ENCODE peak calls at places on chromosomes 5 and 9, in seven cellular contexts. O is upper lobe of left lung; V is lower lobe of right lung; P is CD8-positive, alpha-beta T cell; D is Peyer's patch; Q is sigmoid colon; X is K562. B is an unnamed sample. For H3K4me1, the result is how much of the 10 kb centered on the place peaks cover.

GRCh38 chr5:126122942-126123341 is 300.3 kb upstream of the GRAMD2B start:
- DNase-seq in X (no peak), P (no peak), Q (no peak), D (no peak), O (no peak), V (no peak), B (no peak)

GRCh38 chr5:116559673-116560164 is 14.9 kb downstream of the SEMA6A start:
- DNase-seq in P (no peak), X (no peak), O (no peak), D (no peak), Q (no peak), V (no peak), B (no peak)

GRCh38 chr5:135135530-135136201 is 101.6 kb upstream of the PITX1 start:
- DNase-seq in O (peak), D (no peak), X (peak), Q (peak), V (peak), P (no peak), B (no peak)

GRCh38 chr9:86557918-86558317 is 203.7 kb upstream of the TUT7 start:
- DNase-seq in D (no peak), P (no peak), O (no peak), Q (no peak), V (no peak), X (no peak), B (no peak)

GRCh38 chr5:111935835-111936234 is 178.8 kb upstream of the NREP start:
- DNase-seq in Q (no peak), O (no peak), V (no peak), D (no peak), X (no peak), P (no peak), B (no peak)

GRCh38 chr5:33937017-33937699 is 972 bp downstream of the RXFP3 start:
- DNase-seq in O (no peak), X (no peak), V (no peak), D (no peak), Q (no peak), P (no peak), B (no peak)

GRCh38 chr5:178527458-178528307 is 62.5 kb downstream of the COL23A1 start:
- DNase-seq in P (no peak), O (no peak), Q (no peak), V (no peak), D (no peak), X (no peak), B (no peak)

GRCh38 chr5:179919487-179920060 is 11.9 kb upstream of the TBC1D9B start:
- DNase-seq in D (no peak), Q (no peak), P (no peak), X (no peak), V (no peak), O (no peak), B (no peak)

GRCh38 chr9:34559616-34560546 is 29.6 kb downstream of the CNTFR start:
- DNase-seq in O (no peak), Q (no peak), V (no peak), X (no peak), D (no peak), P (no peak), B (no peak)

GRCh38 chr5:136518814-136519213 is 153.5 kb upstream of the TRPC7 start:
- DNase-seq in D (no peak), Q (no peak), P (no peak), X (no peak), V (no peak), O (no peak), B (no peak)

GRCh38 chr5:131381792-131382191 is 117.9 kb downstream of the CDC42SE2 start:
- DNase-seq in P (no peak), V (no peak), X (no peak), Q (no peak), O (no peak), D (no peak), B (no peak)

GRCh38 chr9:32431940-32432555 is 47.6 kb downstream of the ACO1 start:
- DNase-seq in O (peak), V (no peak), X (peak), D (peak), Q (peak), P (peak), B (peak)

GRCh38 chr5:140965905-140966292 is 377 bp upstream of the PCDHAC2 start:
- DNase-seq in D (no peak), P (no peak), X (no peak), Q (no peak), V (no peak), O (no peak), B (peak)

GRCh38 chr5:138504799-138505198 is 38.2 kb downstream of the ETF1 start:
- DNase-seq in O (no peak), D (no peak), Q (peak), P (no peak), X (no peak), V (no peak), B (no peak)

GRCh38 chr5:141623621-141624020 is 4.8 kb upstream of the DIAPH1 start:
- DNase-seq in P (no peak), V (no peak), O (no peak), Q (no peak), X (no peak), D (no peak), B (no peak)

GRCh38 chr9:38318755-38319495 is 73.6 kb upstream of the ALDH1B1 start:
- DNase-seq in V (no peak), D (no peak), X (no peak), Q (no peak), O (peak), P (no peak), B (no peak)

GRCh38 chr5:32230356-32231099 is 56.4 kb upstream of the GOLPH3 start:
- DNase-seq in P (no peak), Q (no peak), V (no peak), O (no peak), D (no peak), X (no peak), B (no peak)

GRCh38 chr5:141077826-141078225 is 16.6 kb upstream of the PCDHB2 start:
- DNase-seq in V (no peak), O (no peak), P (no peak), X (no peak), D (no peak), Q (no peak), B (no peak)

GRCh38 chr9:98164912-98165311 is 27.5 kb downstream of the CORO2A start:
- DNase-seq in Q (peak), P (no peak), O (no peak), D (no peak), X (no peak), V (no peak), B (no peak)

GRCh38 chr9:15461601-15462000 is 38.9 kb downstream of the SNAPC3 start:
- DNase-seq in Q (no peak), V (no peak), P (no peak), X (no peak), O (no peak), D (no peak), B (no peak)

GRCh38 chr9:36317766-36318165 is 59.5 kb upstream of the GNE start:
- DNase-seq in O (peak), V (peak), P (no peak), X (no peak), Q (no peak), D (no peak), B (no peak)

GRCh38 chr5:28807230-28807629 is 1768.8 kb upstream of the CDH9 start:
- DNase-seq in X (no peak), V (no peak), O (no peak), P (no peak), Q (no peak), D (no peak), B (no peak)

GRCh38 chr5:78587775-78588291 is 60.7 kb downstream of the LHFPL2 start:
- DNase-seq in Q (no peak), V (no peak), O (peak), X (peak), P (no peak), D (no peak), B (no peak)

GRCh38 chr5:92909545-92909962 is 671.5 kb downstream of the NR2F1-AS1 start:
- DNase-seq in P (no peak), X (no peak), O (no peak), Q (no peak), V (no peak), D (no peak), B (peak)

GRCh38 chr5:96439477-96440184 is 6.6 kb upstream of the PCSK1 start:
- DNase-seq in Q (no peak), X (no peak), V (no peak), O (no peak), D (no peak), P (no peak), B (no peak)

GRCh38 chr9:366620-367019 is 152.0 kb downstream of the DOCK8 start:
- DNase-seq in O (no peak), D (no peak), V (no peak), X (no peak), Q (no peak), P (no peak), B (no peak)

GRCh38 chr9:131799177-131799823 is 59.4 kb upstream of the RAPGEF1 start:
- DNase-seq in V (no peak), X (peak), Q (no peak), P (peak), D (no peak), O (peak), B (peak)

GRCh38 chr9:96067551-96068076 is 192.1 kb downstream of the ERCC6L2 start:
- DNase-seq in P (no peak), D (no peak), Q (no peak), V (no peak), X (no peak), O (no peak), B (no peak)

GRCh38 chr5:111694183-111694582 is 62.8 kb downstream of the NREP start:
- DNase-seq in Q (no peak), O (no peak), D (no peak), P (no peak), X (no peak), V (no peak), B (no peak)

GRCh38 chr9:16413509-16414016 is 456.9 kb downstream of the BNC2 start:
- DNase-seq in P (no peak), O (no peak), D (no peak), X (no peak), Q (peak), V (no peak), B (no peak)

GRCh38 chr5:139312075-139312474 is 18.5 kb downstream of the MATR3 start:
- DNase-seq in V (no peak), D (no peak), Q (no peak), O (no peak), X (no peak), P (no peak), B (no peak)

GRCh38 chr5:126595486-126596083 is 566 bp upstream of the ALDH7A1 start:
- DNase-seq in X (no peak), Q (no peak), P (no peak), O (no peak), D (no peak), V (no peak), B (no peak)

GRCh38 chr5:78615697-78616096 is 32.9 kb downstream of the LHFPL2 start:
- DNase-seq in O (no peak), D (no peak), X (no peak), P (no peak), Q (no peak), V (no peak), B (no peak)

GRCh38 chr5:20554001-20554400 is 566.0 kb upstream of the CDH18 start:
- DNase-seq in O (no peak), V (no peak), D (no peak), Q (no peak), X (no peak), P (no peak), B (no peak)

GRCh38 chr5:91366571-91366970 is 16.5 kb downstream of the ARRDC3 start:
- DNase-seq in O (no peak), D (no peak), Q (no peak), X (no peak), V (no peak), P (no peak), B (no peak)

GRCh38 chr9:124182741-124183140 is 75.0 kb upstream of the NEK6 start:
- DNase-seq in V (no peak), O (no peak), X (no peak), D (no peak), Q (no peak), P (no peak), B (no peak)

DNA sequence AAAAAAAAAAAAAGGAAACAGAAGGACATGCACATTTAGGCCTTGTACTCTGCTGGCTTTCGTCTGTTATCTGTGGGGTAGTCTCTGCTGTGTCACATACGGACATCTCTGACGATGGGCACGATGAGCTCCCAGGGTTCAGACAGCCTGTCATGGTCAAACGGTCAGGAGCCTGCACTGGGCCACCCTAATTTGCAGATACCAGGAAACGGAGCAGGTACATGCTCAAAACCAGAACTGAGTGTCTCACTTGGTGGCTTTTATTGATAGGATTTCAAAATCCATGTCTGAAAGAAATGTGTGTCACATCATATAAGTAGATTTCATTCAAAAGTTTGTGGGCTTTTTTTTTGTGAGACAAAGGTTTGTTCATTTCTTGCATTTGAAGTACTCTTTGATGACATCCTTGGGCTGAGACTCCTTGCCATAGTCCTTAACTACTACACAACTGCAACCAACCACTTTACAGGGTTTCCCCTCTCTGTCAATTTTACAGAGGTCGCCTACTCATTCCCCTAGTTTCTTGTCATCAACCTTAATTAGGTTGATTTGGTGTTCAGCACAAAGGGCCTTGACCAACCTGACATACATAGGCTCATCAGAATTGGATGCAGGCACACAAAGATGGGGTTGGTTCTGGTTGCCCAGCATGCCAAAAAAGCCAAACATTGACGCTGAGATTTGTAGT is 9.0 kb downstream of the CKMT2 start:
- DNase-seq in D (no peak), V (no peak), O (no peak), X (no peak), P (no peak), Q (no peak), B (no peak)
- H3K4me1 ChIP-seq in D (under half), V (under half), O (under half), X (under half), P (under half), Q (under half), B (under half)

GRCh38 chr9:7974335-7975005 is 174.9 kb upstream of the DMAC1 start:
- DNase-seq in Q (no peak), V (no peak), D (peak), P (no peak), X (no peak), O (peak), B (no peak)
- H3K4me1 ChIP-seq in Q (under half), V (under half), D (under half), P (half or more), X (under half), O (under half), B (under half)

GRCh38 chr9:70409280-70409679 is 5.2 kb downstream of the KLF9 start:
- DNase-seq in P (peak), Q (peak), V (no peak), O (no peak), X (no peak), D (no peak), B (no peak)
- H3K4me1 ChIP-seq in P (half or more), Q (half or more), V (half or more), O (half or more), X (under half), D (under half), B (half or more)

DNA sequence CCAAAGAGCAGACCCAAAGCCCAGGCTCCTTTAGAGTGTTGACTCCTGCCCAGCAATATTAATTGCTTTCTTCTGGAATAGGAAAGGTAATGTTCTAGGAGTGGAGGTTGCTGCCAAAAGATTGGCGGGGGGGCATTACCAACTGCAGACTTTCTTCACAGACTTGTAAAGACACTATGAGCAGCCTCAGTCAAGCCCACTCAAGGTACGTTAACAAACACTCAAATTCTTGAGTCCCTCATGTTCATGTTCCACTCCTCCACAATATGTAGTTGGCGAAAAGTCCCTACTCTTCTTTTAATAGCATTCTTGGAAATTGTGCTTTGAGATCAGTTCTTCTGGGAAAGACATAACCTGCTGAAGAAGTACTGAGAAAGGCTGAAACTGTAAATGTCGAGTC is 409.2 kb upstream of the KIF2A start:
- DNase-seq in P (no peak), Q (no peak), D (no peak), O (no peak), X (no peak), V (no peak), B (no peak)
- H3K4me1 ChIP-seq in P (under half), Q (under half), D (under half), O (under half), X (under half), V (under half), B (under half)

DNA sequence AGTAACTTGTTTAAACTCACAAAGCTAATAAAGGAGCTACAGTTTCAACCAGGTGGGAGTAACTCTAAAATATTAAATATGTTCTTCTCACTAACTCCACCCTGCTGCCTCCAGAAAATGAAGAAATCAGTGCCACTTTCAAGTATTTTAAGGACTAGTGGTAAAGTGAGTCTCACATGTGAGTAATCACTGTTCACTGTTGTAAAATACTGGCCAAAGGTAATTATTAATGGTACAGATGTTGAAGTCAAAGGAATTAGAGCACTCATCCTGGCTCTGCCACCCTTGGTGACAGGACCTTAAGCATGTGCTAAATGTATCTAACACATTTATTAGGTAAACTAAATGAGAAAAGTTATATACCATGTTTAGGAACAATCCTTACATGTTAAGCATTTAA is 430.7 kb downstream of the BRINP1 start:
- DNase-seq in Q (no peak), D (no peak), V (no peak), X (no peak), P (no peak), O (no peak), B (no peak)
- H3K4me1 ChIP-seq in Q (under half), D (under half), V (under half), X (under half), P (under half), O (under half), B (under half)

GRCh38 chr5:142870552-142870951 is 100.4 kb downstream of the ARHGAP26 start:
- DNase-seq in Q (no peak), P (no peak), X (no peak), V (no peak), D (no peak), O (no peak), B (no peak)

GRCh38 chr5:142871880-142872200 is 101.7 kb downstream of the ARHGAP26 start:
- DNase-seq in V (peak), Q (no peak), X (no peak), D (no peak), P (no peak), O (no peak), B (no peak)

GRCh38 chr5:142872217-142872616 is 102.0 kb downstream of the ARHGAP26 start:
- DNase-seq in O (no peak), P (no peak), Q (no peak), X (no peak), D (no peak), V (no peak), B (no peak)

GRCh38 chr5:142869883-142870282 is 99.7 kb downstream of the ARHGAP26 start:
- DNase-seq in V (no peak), Q (peak), O (no peak), P (no peak), X (no peak), D (no peak), B (no peak)

GRCh38 chr5:142871056-142871879 is 101.1 kb downstream of the ARHGAP26 start:
- DNase-seq in D (no peak), X (no peak), P (no peak), O (peak), V (peak), Q (no peak), B (no peak)
- H3K4me1 ChIP-seq in D (under half), X (under half), P (under half), O (half or more), V (half or more), Q (under half), B (under half)

DNA sequence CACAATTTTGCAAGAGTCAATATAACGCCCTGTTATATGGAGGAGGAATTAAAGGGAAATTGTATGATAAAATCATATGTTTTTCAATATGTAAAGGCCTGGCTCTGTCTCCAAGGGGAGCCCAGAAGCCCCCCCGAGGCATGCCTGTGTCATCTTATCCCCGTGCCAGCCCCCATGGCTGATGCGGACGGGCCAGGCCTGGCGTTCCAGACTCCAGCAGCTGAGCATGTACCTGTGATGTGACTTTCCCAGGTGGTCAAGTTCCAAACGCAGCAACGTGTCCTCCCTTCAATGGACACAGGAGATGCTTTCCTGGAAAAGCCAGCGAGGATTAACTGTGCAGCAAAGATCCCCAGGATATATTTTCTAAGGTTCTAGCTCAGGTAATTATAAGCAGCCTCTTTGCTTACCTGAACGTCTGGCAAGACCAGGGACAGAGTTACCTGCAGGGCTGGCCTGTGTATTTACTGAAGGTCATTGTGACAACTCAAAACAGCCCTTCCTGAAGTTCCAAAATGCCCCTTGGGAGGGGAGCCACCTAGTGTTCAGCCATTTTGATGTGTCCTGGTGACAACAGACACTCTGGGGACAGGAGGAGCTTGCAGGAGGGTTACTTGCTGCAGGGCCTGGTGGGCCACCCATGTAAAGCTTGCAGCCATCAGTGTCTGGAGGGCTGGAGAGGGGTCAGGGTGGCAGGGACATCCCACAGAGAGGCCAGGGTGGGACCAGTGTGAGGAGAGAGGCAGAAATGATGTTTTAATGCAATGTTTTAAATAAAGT is 53.3 kb upstream of the RNU6ATAC start:
- DNase-seq in O (no peak), P (no peak), V (no peak), D (no peak), X (peak), Q (peak), B (no peak)
- H3K4me1 ChIP-seq in O (under half), P (under half), V (under half), D (under half), X (under half), Q (under half), B (under half)

GRCh38 chr5:56838409-56839039 is 23.2 kb downstream of the MAP3K1 start:
- DNase-seq in Q (no peak), O (no peak), V (no peak), X (no peak), P (no peak), D (no peak), B (peak)
- H3K4me1 ChIP-seq in Q (under half), O (under half), V (half or more), X (under half), P (under half), D (under half), B (under half)

B was measured in HAP-1.